ENCODE peak calls at places on chromosomes 12 and 14, in four cellular contexts. H is A549, I is GM12878, F is HepG2. O is an unnamed sample.

GRCh38 chr14:105199093-105199492 is 18.0 kb upstream of the NUDT14 start:
- DNase-seq in H (no peak), I (no peak), F (no peak), O (no peak)

GRCh38 chr14:53967606-53968005 is 11.0 kb upstream of the BMP4 start:
- DNase-seq in F (no peak), I (no peak), H (no peak), O (no peak)

GRCh38 chr14:37969511-37969979 is 238.2 kb upstream of the SSTR1 start:
- DNase-seq in I (no peak), H (no peak), F (no peak), O (no peak)

GRCh38 chr12:56037161-56037560 is 4.6 kb upstream of the RPS26 start:
- DNase-seq in H (no peak), F (no peak), I (no peak), O (no peak)

GRCh38 chr14:76514599-76514998 is 138.7 kb downstream of the ESRRB start:
- DNase-seq in H (peak), F (peak), I (no peak), O (no peak)

GRCh38 chr12:48880647-48881046 is 15.0 kb upstream of the RND1 start:
- DNase-seq in F (no peak), H (no peak), I (no peak), O (no peak)

GRCh38 chr14:89242871-89243270 is 174.2 kb downstream of the FOXN3 start:
- DNase-seq in F (no peak), I (no peak), H (no peak), O (no peak)

GRCh38 chr12:107963625-107964024 is 165.5 kb upstream of the WSCD2 start:
- DNase-seq in I (no peak), F (no peak), H (no peak), O (no peak)

GRCh38 chr14:35822501-35822900 is 3.6 kb upstream of the BRMS1L start:
- DNase-seq in H (no peak), F (no peak), I (no peak), O (no peak)

GRCh38 chr14:35818346-35819115 is 7.6 kb upstream of the BRMS1L start:
- DNase-seq in F (peak), H (peak), I (no peak), O (peak)

GRCh38 chr14:35825968-35826217 is 245 bp upstream of the BRMS1L start:
- DNase-seq in I (no peak), F (no peak), H (no peak), O (no peak)

GRCh38 chr14:35819591-35820540 is 6.3 kb upstream of the BRMS1L start:
- DNase-seq in H (no peak), F (no peak), I (no peak), O (no peak)

GRCh38 chr14:35821546-35822411 is 4.4 kb upstream of the BRMS1L start:
- DNase-seq in I (no peak), H (peak), F (peak), O (peak)
- TF ChIP-seq PBX3 in I (no peak), H (no peak), F (no peak), O (no peak)

GRCh38 chr12:62131153-62131552 is 129.1 kb upstream of the USP15 start:
- DNase-seq in I (no peak), H (no peak), F (no peak), O (no peak)

GRCh38 chr12:62123721-62124203 is 136.4 kb upstream of the USP15 start:
- DNase-seq in I (no peak), F (peak), H (peak), O (peak)

GRCh38 chr12:62127516-62127915 is 132.7 kb upstream of the USP15 start:
- DNase-seq in I (no peak), F (no peak), H (no peak), O (no peak)

GRCh38 chr12:62130400-62130799 is 129.8 kb upstream of the USP15 start:
- DNase-seq in H (no peak), F (no peak), I (no peak), O (no peak)

GRCh38 chr12:62128186-62128965 is 131.8 kb upstream of the USP15 start:
- DNase-seq in F (no peak), H (no peak), I (no peak), O (no peak)
- TF ChIP-seq RAD21 in F (no peak), H (no peak), I (no peak), O (no peak)

GRCh38 chr12:122189626-122190475 is 6.9 kb downstream of the LRRC43 start:
- DNase-seq in I (no peak), H (no peak), F (no peak), O (no peak)

GRCh38 chr12:122195405-122195804 is 8.1 kb upstream of the B3GNT4 start:
- DNase-seq in F (no peak), H (no peak), I (no peak), O (no peak)

GRCh38 chr12:122194804-122195203 is 8.7 kb upstream of the B3GNT4 start:
- DNase-seq in I (no peak), F (no peak), H (no peak), O (no peak)

GRCh38 chr12:122190842-122191668 is 8.1 kb downstream of the LRRC43 start:
- DNase-seq in I (peak), H (peak), F (peak), O (peak)

DNA sequence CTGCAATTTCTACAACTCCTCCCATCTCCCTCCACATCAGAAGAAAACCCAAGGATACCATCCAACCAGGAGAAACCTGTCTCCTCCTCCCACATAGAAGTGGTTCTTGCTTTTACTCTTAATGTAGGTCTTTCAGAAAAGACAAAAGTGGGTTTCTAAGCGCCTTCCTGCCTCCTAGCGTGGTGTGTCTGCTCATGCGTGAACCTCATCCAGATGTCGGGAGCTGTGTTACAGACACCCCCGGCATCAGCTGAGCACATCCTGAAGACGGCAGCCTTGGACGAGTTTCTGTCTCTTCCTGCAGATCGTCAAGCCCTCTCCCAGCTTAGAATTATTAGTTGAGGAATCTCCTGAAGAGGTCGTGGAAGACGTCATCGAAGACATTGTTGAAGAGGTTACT is 9.5 kb downstream of the LRRC43 start:
- DNase-seq in I (no peak), H (no peak), F (no peak), O (no peak)
- TF ChIP-seq PBX3 in I (no peak), H (no peak), F (no peak), O (no peak)

GRCh38 chr14:68211421-68211820 is 391.8 kb downstream of the RAD51B start:
- DNase-seq in F (no peak), I (no peak), H (no peak), O (no peak)
- TF ChIP-seq RAD21 in F (no peak), I (no peak), H (no peak), O (no peak)

DNA sequence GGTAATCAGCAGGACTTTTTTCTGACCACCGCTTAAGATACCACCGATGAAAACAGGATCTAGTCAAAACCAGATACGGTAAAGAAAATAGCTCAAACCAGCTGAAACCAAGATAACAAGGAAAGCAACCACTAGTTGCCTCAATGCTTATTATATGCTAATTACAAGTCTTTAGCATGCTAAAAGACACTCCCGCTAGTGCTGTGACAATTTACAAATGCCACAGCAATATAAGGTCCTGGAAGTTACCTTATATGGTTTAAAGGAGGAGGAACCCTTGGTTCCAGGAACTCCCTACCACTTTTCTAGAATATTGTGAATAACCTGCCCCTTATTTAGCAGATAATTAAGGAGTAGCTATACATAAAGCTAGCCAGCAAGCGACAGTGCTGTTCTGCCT is 976.4 kb upstream of the SEL1L start:
- DNase-seq in I (no peak), H (no peak), F (no peak), O (no peak)
- TF ChIP-seq PBX3 in I (no peak), H (no peak), F (no peak), O (no peak)

GRCh38 chr12:51887476-51888315 is at the start of gene ANKRD33:
- DNase-seq in H (no peak), I (no peak), F (no peak), O (peak)

GRCh38 chr12:51886021-51886710 is 1.7 kb upstream of the ANKRD33 start:
- DNase-seq in F (peak), H (peak), I (no peak), O (no peak)

GRCh38 chr12:51888316-51889215 is 663 bp downstream of the ANKRD33 start:
- DNase-seq in F (no peak), H (no peak), I (no peak), O (peak)

GRCh38 chr12:51883998-51884675 is 3.8 kb upstream of the ANKRD33 start:
- DNase-seq in I (no peak), F (no peak), H (no peak), O (no peak)

DNA sequence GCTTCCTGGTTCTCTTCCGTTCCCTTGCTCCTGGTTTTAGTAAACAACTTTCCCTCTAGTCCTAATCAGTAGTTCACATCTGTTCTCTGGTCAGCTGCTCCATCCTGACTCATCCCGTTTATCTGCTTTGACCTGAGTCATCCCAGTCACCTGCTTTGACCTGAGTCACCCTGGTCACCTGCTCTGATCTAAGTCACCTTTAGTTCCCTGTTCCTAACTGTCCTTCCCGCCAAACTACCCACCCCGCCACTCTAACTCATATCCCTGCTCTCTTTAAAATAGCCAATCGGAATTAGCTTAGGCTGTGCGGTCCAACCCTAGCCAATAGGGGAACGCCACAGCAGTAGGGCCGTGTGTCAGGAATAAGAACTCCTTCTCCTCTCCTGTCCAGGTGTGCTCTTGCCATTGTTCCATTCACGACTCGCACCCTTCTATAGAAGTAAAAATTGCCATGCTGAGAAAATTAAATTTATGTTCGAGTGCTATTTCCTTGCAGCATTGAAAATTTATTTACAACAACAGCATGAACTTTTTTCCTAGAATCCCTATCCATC is 3.1 kb upstream of the ANKRD33 start:
- DNase-seq in I (no peak), H (peak), F (peak), O (no peak)
- TF ChIP-seq RAD21 in I (no peak), H (no peak), F (no peak), O (no peak)

O was measured in SK-N-SH.